ENCODE peak calls at places on chromosomes 3 and 15, in ten cellular contexts. Y, J, I, Q, E, P, G, K, S and B are unnamed samples.

GRCh38 chr15:73515520-73515919 is 72.6 kb downstream of the REC114 start:
- DNase-seq in Y (no peak), J (no peak), I (no peak), Q (no peak), E (no peak), P (no peak), G (no peak), K (no peak), S (no peak), B (no peak)

GRCh38 chr15:98163319-98164030 is 203.0 kb downstream of the ARRDC4 start:
- DNase-seq in Y (no peak), J (no peak), I (no peak), Q (no peak), E (no peak), P (no peak), G (no peak), K (no peak), S (no peak), B (no peak)

GRCh38 chr3:98596902-98597500 is 3.6 kb upstream of the CPOX start:
- DNase-seq in Y (no peak), J (no peak), I (no peak), Q (no peak), E (no peak), P (no peak), G (peak; percentile 50), K (peak; percentile 34), S (no peak), B (peak; percentile 67)

GRCh38 chr15:60582370-60583036 is 103.6 kb upstream of the ICE2 start:
- DNase-seq in Y (no peak), J (no peak), I (no peak), Q (no peak), E (no peak), P (no peak), G (peak; percentile 43), K (peak; percentile 54), S (no peak), B (no peak)

GRCh38 chr3:164550857-164551256 is 527.4 kb downstream of the SI start:
- DNase-seq in Y (no peak), J (no peak), I (no peak), Q (no peak), E (no peak), P (no peak), G (no peak), K (no peak), S (no peak), B (no peak)

GRCh38 chr15:52021128-52021671 is 2.2 kb downstream of the MAPK6 start:
- DNase-seq in Y (peak; percentile 63), J (peak; percentile 77), I (peak; percentile 76), Q (peak; percentile 83), E (no peak), P (peak; percentile 56), G (peak; percentile 93), K (peak; percentile 97), S (peak; percentile 43), B (peak; percentile 61)

GRCh38 chr3:25468866-25469319 is 40.8 kb downstream of the RARB start:
- DNase-seq in Y (no peak), J (peak; percentile 59), I (peak; percentile 25), Q (no peak), E (peak; percentile 80), P (peak; percentile 96), G (peak; percentile 87), K (no peak), S (peak; percentile 74), B (no peak)

GRCh38 chr3:11494131-11494916 is 149.4 kb downstream of the VGLL4 start:
- DNase-seq in Y (no peak), J (no peak), I (no peak), Q (no peak), E (no peak), P (no peak), G (no peak), K (no peak), S (no peak), B (no peak)

GRCh38 chr3:4834403-4834866 is 144.8 kb upstream of the BHLHE40 start:
- DNase-seq in Y (no peak), J (peak; percentile 73), I (no peak), Q (no peak), E (no peak), P (no peak), G (no peak), K (peak; percentile 17), S (no peak), B (no peak)

GRCh38 chr3:189304465-189305341 is 132.9 kb downstream of the TPRG1 start:
- DNase-seq in Y (peak; percentile 30), J (no peak), I (peak; percentile 76), Q (peak; percentile 82), E (peak; percentile 68), P (peak; percentile 26), G (peak; percentile 13), K (no peak), S (no peak), B (no peak)

GRCh38 chr3:189305412-189305811 is 133.6 kb downstream of the TPRG1 start:
- DNase-seq in Y (no peak), J (no peak), I (no peak), Q (no peak), E (no peak), P (no peak), G (no peak), K (no peak), S (no peak), B (no peak)

GRCh38 chr3:189308594-189308993 is 136.8 kb downstream of the TPRG1 start:
- DNase-seq in Y (no peak), J (no peak), I (no peak), Q (no peak), E (no peak), P (no peak), G (no peak), K (no peak), S (no peak), B (no peak)

GRCh38 chr3:189309400-189309975 is 137.7 kb downstream of the TPRG1 start:
- DNase-seq in Y (no peak), J (no peak), I (no peak), Q (no peak), E (no peak), P (no peak), G (no peak), K (no peak), S (no peak), B (no peak)

GRCh38 chr3:189307963-189308362 is 136.2 kb downstream of the TPRG1 start:
- DNase-seq in Y (no peak), J (no peak), I (no peak), Q (no peak), E (no peak), P (no peak), G (no peak), K (no peak), S (no peak), B (no peak)
- H3K36me3 ChIP-seq in Y (no peaks in the 10 kb centered on the region), J (peaks cover 3% of the 10 kb centered on the region), I (no peaks in the 10 kb centered on the region), Q (no peaks in the 10 kb centered on the region), E (no peaks in the 10 kb centered on the region), P (no peaks in the 10 kb centered on the region), G (no peaks in the 10 kb centered on the region), K (no peaks in the 10 kb centered on the region), S (no peaks in the 10 kb centered on the region), B (no peaks in the 10 kb centered on the region)

GRCh38 chr3:66394261-66395249 is 106.3 kb downstream of the LRIG1 start:
- DNase-seq in Y (no peak), J (no peak), I (peak; percentile 9), Q (no peak), E (no peak), P (no peak), G (peak; percentile 61), K (peak; percentile 71), S (no peak), B (no peak)

GRCh38 chr3:66392512-66392911 is 108.3 kb downstream of the LRIG1 start:
- DNase-seq in Y (no peak), J (peak; percentile 4), I (no peak), Q (no peak), E (no peak), P (no peak), G (no peak), K (no peak), S (no peak), B (no peak)

GRCh38 chr3:66392966-66393485 is 107.8 kb downstream of the LRIG1 start:
- DNase-seq in Y (no peak), J (no peak), I (peak; percentile 7), Q (no peak), E (no peak), P (no peak), G (no peak), K (no peak), S (no peak), B (no peak)

GRCh38 chr3:66395635-66396034 is 105.2 kb downstream of the LRIG1 start:
- DNase-seq in Y (no peak), J (no peak), I (peak; percentile 7), Q (no peak), E (no peak), P (no peak), G (no peak), K (no peak), S (no peak), B (no peak)

GRCh38 chr3:66393486-66394260 is 107.1 kb downstream of the LRIG1 start:
- DNase-seq in Y (no peak), J (no peak), I (peak; percentile 6), Q (no peak), E (no peak), P (no peak), G (peak; percentile 55), K (peak; percentile 14), S (no peak), B (peak; percentile 28)
- H3K4me3 ChIP-seq in Y (no peak overlapping the region), J (no peak overlapping the region), I (no peak overlapping the region), Q (no peak overlapping the region), E (no peak overlapping the region), P (no peak overlapping the region), G (no peak overlapping the region), K (no peak overlapping the region), S (no peak overlapping the region), B (no peak overlapping the region)

DNA sequence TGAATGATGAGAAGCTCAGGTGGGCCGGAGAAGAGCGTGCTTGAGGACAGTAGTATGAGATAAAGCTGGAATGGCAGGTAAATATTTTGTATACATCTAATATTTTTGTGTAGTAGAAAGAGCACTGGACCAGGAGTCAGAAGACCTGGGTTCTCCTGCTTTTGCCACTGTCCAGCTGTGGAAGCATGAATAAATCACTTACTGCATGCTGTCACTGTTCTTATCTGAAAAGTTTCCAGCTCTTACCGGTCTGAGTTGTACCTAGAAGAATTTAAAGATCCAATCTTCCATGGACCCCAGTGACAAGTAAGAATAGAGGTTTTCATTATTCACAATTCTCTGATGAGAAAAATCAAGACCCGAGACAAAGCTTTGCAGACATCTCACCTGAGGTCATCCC is 5.9 kb downstream of the XPC start:
- DNase-seq in Y (no peak), J (no peak), I (no peak), Q (no peak), E (no peak), P (no peak), G (no peak), K (no peak), S (no peak), B (no peak)
- H3K36me3 ChIP-seq in Y (peaks cover 7% of the 10 kb centered on the region), J (no peaks in the 10 kb centered on the region), I (peaks cover 12% of the 10 kb centered on the region), Q (peaks cover 25% of the 10 kb centered on the region), E (peaks cover 48% of the 10 kb centered on the region), P (peaks cover 20% of the 10 kb centered on the region), G (peaks cover 44% of the 10 kb centered on the region), K (peaks cover 32% of the 10 kb centered on the region), S (peaks cover 55% of the 10 kb centered on the region), B (peaks cover 58% of the 10 kb centered on the region)

DNA sequence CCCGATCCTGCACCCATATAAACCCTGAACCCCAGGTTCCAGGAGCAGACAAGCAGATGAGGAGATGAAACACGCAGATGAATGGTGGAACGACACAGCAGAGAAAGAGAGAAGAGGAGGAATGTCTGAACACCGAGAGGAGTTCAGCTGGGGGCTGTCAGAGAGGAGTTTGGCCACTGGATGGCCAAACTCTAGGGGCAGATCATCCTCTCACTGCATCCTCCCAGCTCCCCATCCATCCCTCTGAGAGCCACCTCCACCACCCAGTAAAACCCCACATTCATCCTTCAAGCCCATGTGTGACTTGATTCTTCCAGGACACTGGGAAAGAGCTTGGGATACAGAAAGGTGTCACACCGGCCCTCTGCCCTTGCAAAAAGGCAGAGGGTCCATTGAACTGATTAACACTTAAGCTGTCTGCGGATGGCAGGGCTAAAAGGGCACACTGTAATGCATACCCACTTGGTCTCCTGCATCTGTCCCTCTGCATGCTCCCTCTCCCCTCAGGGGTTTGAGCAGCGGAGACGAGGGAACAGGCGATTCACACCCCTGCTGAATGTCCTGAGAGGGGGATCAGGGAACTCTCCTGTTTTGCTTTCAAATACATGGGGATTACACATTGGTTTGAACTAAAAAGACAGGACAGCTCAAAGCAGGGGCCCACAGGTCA is 53.8 kb downstream of the TMED3 start:
- DNase-seq in Y (no peak), J (no peak), I (no peak), Q (no peak), E (no peak), P (no peak), G (no peak), K (no peak), S (no peak), B (no peak)
- H3K4me3 ChIP-seq in Y (no peak overlapping the region), J (no peak overlapping the region), I (no peak overlapping the region), Q (no peak overlapping the region), E (no peak overlapping the region), P (no peak overlapping the region), G (no peak overlapping the region), K (no peak overlapping the region), S (no peak overlapping the region), B (no peak overlapping the region)